ENCODE peak calls at places on chromosome 20, in five cellular contexts. One of them, this sample, is unnamed.

GRCh38 chr20:49395183-49395582 is 87.3 kb downstream of the KCNB1 start:
- DNase-seq in endothelial cell of umbilical vein: no peak
- DNase-seq in IMR-90: no peak
- DNase-seq in testis: peak; percentile 67
- DNase-seq in ovary: no peak
- DNase-seq in this sample: peak; percentile 47

GRCh38 chr20:12695937-12696336 is 312.8 kb upstream of the SPTLC3 start:
- DNase-seq in ovary: no peak
- DNase-seq in IMR-90: no peak
- DNase-seq in testis: no peak
- DNase-seq in endothelial cell of umbilical vein: no peak
- DNase-seq in this sample: no peak

GRCh38 chr20:46298374-46298773 is 9.9 kb downstream of the CDH22 start:
- DNase-seq in endothelial cell of umbilical vein: no peak
- DNase-seq in testis: no peak
- DNase-seq in ovary: no peak
- DNase-seq in IMR-90: no peak
- DNase-seq in this sample: no peak

GRCh38 chr20:11901127-11901526 is 16.6 kb upstream of the BTBD3 start:
- DNase-seq in IMR-90: peak; percentile 90
- DNase-seq in testis: no peak
- DNase-seq in endothelial cell of umbilical vein: no peak
- DNase-seq in ovary: no peak
- DNase-seq in this sample: no peak

GRCh38 chr20:41424546-41424945 is 57.9 kb upstream of the EMILIN3 start:
- DNase-seq in endothelial cell of umbilical vein: no peak
- DNase-seq in IMR-90: peak; percentile 13
- DNase-seq in ovary: no peak
- DNase-seq in testis: no peak
- DNase-seq in this sample: no peak

GRCh38 chr20:63908008-63908682 is 13.2 kb downstream of the DNAJC5 start:
- DNase-seq in IMR-90: no peak
- DNase-seq in testis: no peak
- DNase-seq in ovary: no peak
- DNase-seq in endothelial cell of umbilical vein: no peak
- DNase-seq in this sample: no peak

GRCh38 chr20:21202284-21202683 is 76.4 kb downstream of the KIZ start:
- DNase-seq in endothelial cell of umbilical vein: peak; percentile 1
- DNase-seq in testis: no peak
- DNase-seq in IMR-90: peak; percentile 43
- DNase-seq in ovary: no peak
- DNase-seq in this sample: no peak

GRCh38 chr20:62368303-62368628 is 1.2 kb upstream of the LAMA5 start:
- DNase-seq in testis: no peak
- DNase-seq in endothelial cell of umbilical vein: no peak
- DNase-seq in IMR-90: no peak
- DNase-seq in ovary: no peak
- DNase-seq in this sample: no peak

GRCh38 chr20:43800186-43800585 is 73.4 kb upstream of the GTSF1L start:
- DNase-seq in IMR-90: no peak
- DNase-seq in endothelial cell of umbilical vein: no peak
- DNase-seq in testis: no peak
- DNase-seq in ovary: no peak
- DNase-seq in this sample: no peak

GRCh38 chr20:19915111-19915798 is 101.9 kb upstream of the NAA20 start:
- DNase-seq in IMR-90: no peak
- DNase-seq in testis: no peak
- DNase-seq in ovary: no peak
- DNase-seq in endothelial cell of umbilical vein: no peak
- DNase-seq in this sample: no peak

GRCh38 chr20:9360427-9360826 is 154.0 kb upstream of the LAMP5 start:
- DNase-seq in testis: no peak
- DNase-seq in IMR-90: peak; percentile 22
- DNase-seq in ovary: no peak
- DNase-seq in endothelial cell of umbilical vein: no peak
- DNase-seq in this sample: no peak

GRCh38 chr20:11891827-11892521 is 25.7 kb upstream of the BTBD3 start:
- DNase-seq in endothelial cell of umbilical vein: peak; percentile 79
- DNase-seq in ovary: peak; percentile 61
- DNase-seq in testis: peak; percentile 90
- DNase-seq in IMR-90: peak; percentile 62
- DNase-seq in this sample: no peak

GRCh38 chr20:57092112-57092899 is 174.1 kb downstream of the BMP7 start:
- DNase-seq in ovary: no peak
- DNase-seq in testis: peak; percentile 80
- DNase-seq in endothelial cell of umbilical vein: peak; percentile 24
- DNase-seq in IMR-90: peak; percentile 26
- DNase-seq in this sample: peak; percentile 33

GRCh38 chr20:18032977-18033892 is 24.5 kb downstream of the OVOL2 start:
- DNase-seq in endothelial cell of umbilical vein: no peak
- DNase-seq in testis: no peak
- DNase-seq in ovary: no peak
- DNase-seq in IMR-90: peak; percentile 4
- DNase-seq in this sample: no peak

GRCh38 chr20:19143890-19144289 is 68.6 kb upstream of the SLC24A3 start:
- DNase-seq in endothelial cell of umbilical vein: no peak
- DNase-seq in testis: no peak
- DNase-seq in ovary: no peak
- DNase-seq in IMR-90: no peak
- DNase-seq in this sample: no peak

GRCh38 chr20:63873477-63873971 is 8.5 kb downstream of the TPD52L2 start:
- DNase-seq in IMR-90: peak; percentile 92
- DNase-seq in endothelial cell of umbilical vein: peak; percentile 87
- DNase-seq in ovary: no peak
- DNase-seq in testis: no peak
- DNase-seq in this sample: peak; percentile 57

GRCh38 chr20:63624486-63624885 is 2.4 kb downstream of the GMEB2 start:
- DNase-seq in endothelial cell of umbilical vein: no peak
- DNase-seq in ovary: no peak
- DNase-seq in IMR-90: peak; percentile 49
- DNase-seq in testis: no peak
- DNase-seq in this sample: no peak

GRCh38 chr20:46400253-46400652 is 6.2 kb downstream of the ELMO2 start:
- DNase-seq in IMR-90: peak; percentile 80
- DNase-seq in ovary: no peak
- DNase-seq in testis: peak; percentile 61
- DNase-seq in endothelial cell of umbilical vein: peak; percentile 40
- DNase-seq in this sample: no peak

GRCh38 chr20:15245896-15246295 is 908.5 kb upstream of the FLRT3 start:
- DNase-seq in testis: no peak
- DNase-seq in IMR-90: no peak
- DNase-seq in ovary: no peak
- DNase-seq in endothelial cell of umbilical vein: no peak
- DNase-seq in this sample: no peak

GRCh38 chr20:9838378-9839295 is at the start of gene PAK5:
- DNase-seq in ovary: no peak
- DNase-seq in testis: peak; percentile 88
- DNase-seq in endothelial cell of umbilical vein: peak; percentile 26
- DNase-seq in IMR-90: peak; percentile 15
- DNase-seq in this sample: no peak

GRCh38 chr20:53157443-53158408 is 185.6 kb downstream of the TSHZ2 start:
- DNase-seq in ovary: peak; percentile 36
- DNase-seq in IMR-90: peak; percentile 53
- DNase-seq in testis: peak; percentile 73
- DNase-seq in endothelial cell of umbilical vein: peak; percentile 27
- DNase-seq in this sample: no peak

GRCh38 chr20:63451821-63452220 is 20.6 kb downstream of the KCNQ2 start:
- DNase-seq in endothelial cell of umbilical vein: no peak
- DNase-seq in IMR-90: no peak
- DNase-seq in ovary: no peak
- DNase-seq in testis: no peak
- DNase-seq in this sample: no peak

GRCh38 chr20:35327074-35327976 is 35.1 kb upstream of the FAM83C start:
- DNase-seq in ovary: no peak
- DNase-seq in testis: no peak
- DNase-seq in IMR-90: peak; percentile 46
- DNase-seq in endothelial cell of umbilical vein: peak; percentile 76
- DNase-seq in this sample: no peak

GRCh38 chr20:45918182-45918737 is 6.3 kb upstream of the PLTP start:
- DNase-seq in IMR-90: peak; percentile 77
- DNase-seq in ovary: no peak
- DNase-seq in endothelial cell of umbilical vein: peak; percentile 33
- DNase-seq in testis: no peak
- DNase-seq in this sample: no peak

GRCh38 chr20:46324960-46325703 is 16.8 kb upstream of the CDH22 start:
- DNase-seq in testis: peak; percentile 55
- DNase-seq in endothelial cell of umbilical vein: peak; percentile 42
- DNase-seq in ovary: no peak
- DNase-seq in IMR-90: peak; percentile 7
- DNase-seq in this sample: no peak

GRCh38 chr20:34977365-34978091 is 21.9 kb downstream of the MYH7B start:
- DNase-seq in testis: peak; percentile 56
- DNase-seq in ovary: no peak
- DNase-seq in IMR-90: no peak
- DNase-seq in endothelial cell of umbilical vein: no peak
- DNase-seq in this sample: no peak

GRCh38 chr20:3927486-3928291 is 38.5 kb downstream of the PANK2 start:
- DNase-seq in endothelial cell of umbilical vein: no peak
- DNase-seq in IMR-90: peak; percentile 47
- DNase-seq in testis: no peak
- DNase-seq in ovary: no peak
- DNase-seq in this sample: no peak

GRCh38 chr20:11403711-11404110 is 514.0 kb upstream of the BTBD3 start:
- DNase-seq in IMR-90: no peak
- DNase-seq in ovary: peak; percentile 39
- DNase-seq in testis: peak; percentile 24
- DNase-seq in endothelial cell of umbilical vein: no peak
- DNase-seq in this sample: no peak

GRCh38 chr20:59214083-59214482 is 50.5 kb downstream of the ZNF831 start:
- DNase-seq in IMR-90: no peak
- DNase-seq in endothelial cell of umbilical vein: no peak
- DNase-seq in ovary: no peak
- DNase-seq in testis: no peak
- DNase-seq in this sample: no peak

GRCh38 chr20:59207235-59207634 is 43.6 kb downstream of the ZNF831 start:
- DNase-seq in endothelial cell of umbilical vein: no peak
- DNase-seq in ovary: no peak
- DNase-seq in testis: no peak
- DNase-seq in IMR-90: no peak
- DNase-seq in this sample: no peak

GRCh38 chr20:59207742-59208357 is 44.2 kb downstream of the ZNF831 start:
- DNase-seq in IMR-90: no peak
- DNase-seq in testis: peak; percentile 76
- DNase-seq in endothelial cell of umbilical vein: peak; percentile 11
- DNase-seq in ovary: no peak
- DNase-seq in this sample: no peak

GRCh38 chr20:59214619-59215547 is 51.3 kb downstream of the ZNF831 start:
- DNase-seq in IMR-90: no peak
- DNase-seq in endothelial cell of umbilical vein: no peak
- DNase-seq in testis: no peak
- DNase-seq in ovary: no peak
- DNase-seq in this sample: no peak

DNA sequence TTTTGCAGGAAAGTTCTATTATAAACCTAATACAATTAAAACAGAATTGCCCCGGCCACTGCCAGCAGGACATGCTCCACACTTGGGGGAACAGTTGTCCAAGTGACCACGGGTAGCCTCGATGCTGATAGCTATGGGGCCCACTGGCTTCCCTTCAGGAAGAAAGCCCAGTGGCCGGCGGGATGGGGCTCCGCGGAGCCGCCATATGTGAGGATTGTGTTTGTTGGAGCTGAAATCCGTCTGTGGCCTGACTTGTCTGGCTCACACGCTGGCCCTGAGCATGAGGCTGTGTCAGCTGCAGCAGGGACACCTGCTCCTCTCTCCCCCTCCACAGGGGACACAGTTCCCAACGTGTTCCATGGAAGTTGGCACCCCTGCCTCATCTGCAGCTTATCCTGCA is 46.6 kb downstream of the ZNF831 start:
- DNase-seq in endothelial cell of umbilical vein: no peak
- DNase-seq in IMR-90: no peak
- DNase-seq in testis: no peak
- DNase-seq in ovary: no peak
- DNase-seq in this sample: no peak
- H3K27ac ChIP-seq in endothelial cell of umbilical vein: no peak overlapping the region
- H3K27ac ChIP-seq in IMR-90: no peak overlapping the region
- H3K27ac ChIP-seq in testis: no peak overlapping the region
- H3K27ac ChIP-seq in ovary: no peak overlapping the region
- H3K27ac ChIP-seq in this sample: no peak overlapping the region

GRCh38 chr20:23143098-23143497 is 57.0 kb upstream of the CD93 start:
- DNase-seq in endothelial cell of umbilical vein: peak; percentile 94
- DNase-seq in ovary: no peak
- DNase-seq in testis: peak; percentile 65
- DNase-seq in IMR-90: peak; percentile 85
- DNase-seq in this sample: no peak
- H3K4me1 ChIP-seq in endothelial cell of umbilical vein: peaks cover 77% of the 10 kb centered on the region
- H3K4me1 ChIP-seq in ovary: peaks cover 15% of the 10 kb centered on the region
- H3K4me1 ChIP-seq in testis: peaks cover 25% of the 10 kb centered on the region
- H3K4me1 ChIP-seq in IMR-90: peaks cover 17% of the 10 kb centered on the region
- H3K4me1 ChIP-seq in this sample: no peaks in the 10 kb centered on the region

GRCh38 chr20:32201977-32202363 is 5.6 kb downstream of the PLAGL2 start:
- DNase-seq in testis: no peak
- DNase-seq in ovary: no peak
- DNase-seq in IMR-90: no peak
- DNase-seq in endothelial cell of umbilical vein: no peak
- DNase-seq in this sample: no peak
- TF ChIP-seq POLR2A in testis: no peak
- TF ChIP-seq POLR2A in ovary: no peak
- TF ChIP-seq POLR2A in IMR-90: no peak
- TF ChIP-seq POLR2A in endothelial cell of umbilical vein: no peak
- TF ChIP-seq POLR2A in this sample: no peak

GRCh38 chr20:2132461-2132901 is 30.9 kb downstream of the STK35 start:
- DNase-seq in IMR-90: no peak
- DNase-seq in endothelial cell of umbilical vein: no peak
- DNase-seq in ovary: no peak
- DNase-seq in testis: no peak
- DNase-seq in this sample: no peak
- H3K27ac ChIP-seq in IMR-90: no peak overlapping the region
- H3K27ac ChIP-seq in endothelial cell of umbilical vein: no peak overlapping the region
- H3K27ac ChIP-seq in ovary: no peak overlapping the region
- H3K27ac ChIP-seq in testis: no peak overlapping the region
- H3K27ac ChIP-seq in this sample: no peak overlapping the region